ENCODE peak calls at places on chromosomes 1 and 21, in seven cellular contexts. One of them, this sample, is unnamed.

GRCh38 chr1:154992721-154993571 is 440 bp upstream of the LENEP start:
- DNase-seq in NCI-H1417: peak
- DNase-seq in stimulated activated CD8-positive, alpha-beta memory T cell treated with anti-CD3 and anti-CD28 coated beads, Interleukin-4, amount 100 ng/mL, for 4 hours: no peak
- DNase-seq in H54: no peak
- DNase-seq in WTC11: no peak
- DNase-seq in heart right ventricle: no peak
- DNase-seq in amniotic stem cell: no peak
- DNase-seq in this sample: no peak

GRCh38 chr1:114094675-114095074 is 59.0 kb downstream of the SYT6 start:
- DNase-seq in NCI-H1417: no peak
- DNase-seq in stimulated activated CD8-positive, alpha-beta memory T cell treated with anti-CD3 and anti-CD28 coated beads, Interleukin-4, amount 100 ng/mL, for 4 hours: no peak
- DNase-seq in H54: no peak
- DNase-seq in WTC11: no peak
- DNase-seq in heart right ventricle: no peak
- DNase-seq in amniotic stem cell: no peak
- DNase-seq in this sample: no peak

GRCh38 chr1:44472614-44473262 is 67.7 kb downstream of the RNF220 start:
- DNase-seq in NCI-H1417: no peak
- DNase-seq in stimulated activated CD8-positive, alpha-beta memory T cell treated with anti-CD3 and anti-CD28 coated beads, Interleukin-4, amount 100 ng/mL, for 4 hours: no peak
- DNase-seq in H54: no peak
- DNase-seq in WTC11: no peak
- DNase-seq in heart right ventricle: no peak
- DNase-seq in amniotic stem cell: no peak
- DNase-seq in this sample: no peak

GRCh38 chr1:54436826-54437225 is 30.6 kb upstream of the SSBP3 start:
- DNase-seq in NCI-H1417: no peak
- DNase-seq in stimulated activated CD8-positive, alpha-beta memory T cell treated with anti-CD3 and anti-CD28 coated beads, Interleukin-4, amount 100 ng/mL, for 4 hours: no peak
- DNase-seq in H54: no peak
- DNase-seq in WTC11: no peak
- DNase-seq in heart right ventricle: no peak
- DNase-seq in amniotic stem cell: no peak
- DNase-seq in this sample: no peak

GRCh38 chr1:94246692-94247145 is 9.3 kb upstream of the ARHGAP29 start:
- DNase-seq in NCI-H1417: no peak
- DNase-seq in stimulated activated CD8-positive, alpha-beta memory T cell treated with anti-CD3 and anti-CD28 coated beads, Interleukin-4, amount 100 ng/mL, for 4 hours: no peak
- DNase-seq in H54: no peak
- DNase-seq in WTC11: no peak
- DNase-seq in heart right ventricle: no peak
- DNase-seq in amniotic stem cell: no peak
- DNase-seq in this sample: no peak

GRCh38 chr1:63487336-63488065 is 35.5 kb downstream of the ITGB3BP start:
- DNase-seq in NCI-H1417: peak
- DNase-seq in stimulated activated CD8-positive, alpha-beta memory T cell treated with anti-CD3 and anti-CD28 coated beads, Interleukin-4, amount 100 ng/mL, for 4 hours: no peak
- DNase-seq in H54: no peak
- DNase-seq in WTC11: no peak
- DNase-seq in heart right ventricle: no peak
- DNase-seq in amniotic stem cell: no peak
- DNase-seq in this sample: no peak

GRCh38 chr1:92662048-92662447 is 122.9 kb downstream of the EVI5 start:
- DNase-seq in NCI-H1417: no peak
- DNase-seq in stimulated activated CD8-positive, alpha-beta memory T cell treated with anti-CD3 and anti-CD28 coated beads, Interleukin-4, amount 100 ng/mL, for 4 hours: no peak
- DNase-seq in H54: no peak
- DNase-seq in WTC11: no peak
- DNase-seq in heart right ventricle: no peak
- DNase-seq in amniotic stem cell: no peak
- DNase-seq in this sample: no peak

GRCh38 chr1:53601867-53602266 is 137.1 kb downstream of the GLIS1 start:
- DNase-seq in NCI-H1417: no peak
- DNase-seq in stimulated activated CD8-positive, alpha-beta memory T cell treated with anti-CD3 and anti-CD28 coated beads, Interleukin-4, amount 100 ng/mL, for 4 hours: no peak
- DNase-seq in H54: no peak
- DNase-seq in WTC11: no peak
- DNase-seq in heart right ventricle: no peak
- DNase-seq in amniotic stem cell: no peak
- DNase-seq in this sample: no peak

GRCh38 chr1:85048296-85049064 is at the start of gene MCOLN3:
- DNase-seq in NCI-H1417: peak
- DNase-seq in stimulated activated CD8-positive, alpha-beta memory T cell treated with anti-CD3 and anti-CD28 coated beads, Interleukin-4, amount 100 ng/mL, for 4 hours: no peak
- DNase-seq in H54: peak
- DNase-seq in WTC11: peak
- DNase-seq in heart right ventricle: peak
- DNase-seq in amniotic stem cell: no peak
- DNase-seq in this sample: peak

GRCh38 chr1:109151146-109151545 is 37.2 kb downstream of the ELAPOR1 start:
- DNase-seq in NCI-H1417: peak
- DNase-seq in stimulated activated CD8-positive, alpha-beta memory T cell treated with anti-CD3 and anti-CD28 coated beads, Interleukin-4, amount 100 ng/mL, for 4 hours: no peak
- DNase-seq in H54: peak
- DNase-seq in WTC11: peak
- DNase-seq in heart right ventricle: peak
- DNase-seq in amniotic stem cell: peak
- DNase-seq in this sample: peak

GRCh38 chr1:204359474-204360255 is at the start of gene PLEKHA6:
- DNase-seq in NCI-H1417: peak
- DNase-seq in stimulated activated CD8-positive, alpha-beta memory T cell treated with anti-CD3 and anti-CD28 coated beads, Interleukin-4, amount 100 ng/mL, for 4 hours: no peak
- DNase-seq in H54: no peak
- DNase-seq in WTC11: no peak
- DNase-seq in heart right ventricle: peak
- DNase-seq in amniotic stem cell: peak
- DNase-seq in this sample: peak

GRCh38 chr1:54347955-54348699 is 58.1 kb downstream of the SSBP3 start:
- DNase-seq in NCI-H1417: peak
- DNase-seq in stimulated activated CD8-positive, alpha-beta memory T cell treated with anti-CD3 and anti-CD28 coated beads, Interleukin-4, amount 100 ng/mL, for 4 hours: no peak
- DNase-seq in H54: no peak
- DNase-seq in WTC11: no peak
- DNase-seq in heart right ventricle: no peak
- DNase-seq in amniotic stem cell: no peak
- DNase-seq in this sample: no peak

GRCh38 chr1:18557621-18558465 is 72.8 kb upstream of the PAX7 start:
- DNase-seq in NCI-H1417: peak
- DNase-seq in stimulated activated CD8-positive, alpha-beta memory T cell treated with anti-CD3 and anti-CD28 coated beads, Interleukin-4, amount 100 ng/mL, for 4 hours: no peak
- DNase-seq in H54: no peak
- DNase-seq in WTC11: peak
- DNase-seq in heart right ventricle: no peak
- DNase-seq in amniotic stem cell: no peak
- DNase-seq in this sample: peak

GRCh38 chr1:211610779-211611556 is 32.0 kb upstream of the SLC30A1 start:
- DNase-seq in NCI-H1417: no peak
- DNase-seq in stimulated activated CD8-positive, alpha-beta memory T cell treated with anti-CD3 and anti-CD28 coated beads, Interleukin-4, amount 100 ng/mL, for 4 hours: no peak
- DNase-seq in H54: no peak
- DNase-seq in WTC11: no peak
- DNase-seq in heart right ventricle: no peak
- DNase-seq in amniotic stem cell: no peak
- DNase-seq in this sample: no peak

GRCh38 chr1:71919812-71920509 is 362.4 kb downstream of the NEGR1 start:
- DNase-seq in NCI-H1417: peak
- DNase-seq in stimulated activated CD8-positive, alpha-beta memory T cell treated with anti-CD3 and anti-CD28 coated beads, Interleukin-4, amount 100 ng/mL, for 4 hours: no peak
- DNase-seq in H54: no peak
- DNase-seq in WTC11: no peak
- DNase-seq in heart right ventricle: no peak
- DNase-seq in amniotic stem cell: no peak
- DNase-seq in this sample: peak

GRCh38 chr1:85276290-85277026 is at the start of gene BCL10:
- DNase-seq in NCI-H1417: peak
- DNase-seq in stimulated activated CD8-positive, alpha-beta memory T cell treated with anti-CD3 and anti-CD28 coated beads, Interleukin-4, amount 100 ng/mL, for 4 hours: peak
- DNase-seq in H54: peak
- DNase-seq in WTC11: peak
- DNase-seq in heart right ventricle: peak
- DNase-seq in amniotic stem cell: peak
- DNase-seq in this sample: peak

GRCh38 chr1:205777994-205778393 is 2.7 kb upstream of the RAB29 start:
- DNase-seq in NCI-H1417: no peak
- DNase-seq in stimulated activated CD8-positive, alpha-beta memory T cell treated with anti-CD3 and anti-CD28 coated beads, Interleukin-4, amount 100 ng/mL, for 4 hours: no peak
- DNase-seq in H54: no peak
- DNase-seq in WTC11: no peak
- DNase-seq in heart right ventricle: no peak
- DNase-seq in amniotic stem cell: no peak
- DNase-seq in this sample: no peak

GRCh38 chr1:16204216-16204615 is 8.2 kb downstream of the ARHGEF19 start:
- DNase-seq in NCI-H1417: no peak
- DNase-seq in stimulated activated CD8-positive, alpha-beta memory T cell treated with anti-CD3 and anti-CD28 coated beads, Interleukin-4, amount 100 ng/mL, for 4 hours: no peak
- DNase-seq in H54: no peak
- DNase-seq in WTC11: no peak
- DNase-seq in heart right ventricle: no peak
- DNase-seq in amniotic stem cell: no peak
- DNase-seq in this sample: no peak

GRCh38 chr21:43361493-43362296 is 65.2 kb downstream of the SIK1 start:
- DNase-seq in NCI-H1417: no peak
- DNase-seq in stimulated activated CD8-positive, alpha-beta memory T cell treated with anti-CD3 and anti-CD28 coated beads, Interleukin-4, amount 100 ng/mL, for 4 hours: peak
- DNase-seq in H54: no peak
- DNase-seq in WTC11: no peak
- DNase-seq in heart right ventricle: peak
- DNase-seq in amniotic stem cell: no peak
- DNase-seq in this sample: no peak

GRCh38 chr1:19432943-19433609 is 52.3 kb downstream of the CAPZB start:
- DNase-seq in NCI-H1417: peak
- DNase-seq in stimulated activated CD8-positive, alpha-beta memory T cell treated with anti-CD3 and anti-CD28 coated beads, Interleukin-4, amount 100 ng/mL, for 4 hours: no peak
- DNase-seq in H54: no peak
- DNase-seq in WTC11: no peak
- DNase-seq in heart right ventricle: no peak
- DNase-seq in amniotic stem cell: no peak
- DNase-seq in this sample: no peak

GRCh38 chr1:18556364-18556763 is 74.3 kb upstream of the PAX7 start:
- DNase-seq in NCI-H1417: no peak
- DNase-seq in stimulated activated CD8-positive, alpha-beta memory T cell treated with anti-CD3 and anti-CD28 coated beads, Interleukin-4, amount 100 ng/mL, for 4 hours: no peak
- DNase-seq in H54: no peak
- DNase-seq in WTC11: no peak
- DNase-seq in heart right ventricle: no peak
- DNase-seq in amniotic stem cell: no peak
- DNase-seq in this sample: peak

GRCh38 chr1:94050263-94050662 is 70.7 kb downstream of the ABCA4 start:
- DNase-seq in NCI-H1417: no peak
- DNase-seq in stimulated activated CD8-positive, alpha-beta memory T cell treated with anti-CD3 and anti-CD28 coated beads, Interleukin-4, amount 100 ng/mL, for 4 hours: no peak
- DNase-seq in H54: no peak
- DNase-seq in WTC11: no peak
- DNase-seq in heart right ventricle: no peak
- DNase-seq in amniotic stem cell: no peak
- DNase-seq in this sample: no peak

GRCh38 chr1:97145321-97145956 is 423.9 kb downstream of the PTBP2 start:
- DNase-seq in NCI-H1417: peak
- DNase-seq in stimulated activated CD8-positive, alpha-beta memory T cell treated with anti-CD3 and anti-CD28 coated beads, Interleukin-4, amount 100 ng/mL, for 4 hours: no peak
- DNase-seq in H54: no peak
- DNase-seq in WTC11: no peak
- DNase-seq in heart right ventricle: no peak
- DNase-seq in amniotic stem cell: peak
- DNase-seq in this sample: peak

GRCh38 chr1:78003070-78003751 is 1.5 kb upstream of the DNAJB4 start:
- DNase-seq in NCI-H1417: peak
- DNase-seq in stimulated activated CD8-positive, alpha-beta memory T cell treated with anti-CD3 and anti-CD28 coated beads, Interleukin-4, amount 100 ng/mL, for 4 hours: no peak
- DNase-seq in H54: no peak
- DNase-seq in WTC11: no peak
- DNase-seq in heart right ventricle: no peak
- DNase-seq in amniotic stem cell: no peak
- DNase-seq in this sample: no peak

GRCh38 chr1:153805042-153805745 is 30.0 kb downstream of the SLC27A3 start:
- DNase-seq in NCI-H1417: no peak
- DNase-seq in stimulated activated CD8-positive, alpha-beta memory T cell treated with anti-CD3 and anti-CD28 coated beads, Interleukin-4, amount 100 ng/mL, for 4 hours: peak
- DNase-seq in H54: peak
- DNase-seq in WTC11: no peak
- DNase-seq in heart right ventricle: no peak
- DNase-seq in amniotic stem cell: peak
- DNase-seq in this sample: no peak

GRCh38 chr1:4119516-4120220 is 219.6 kb upstream of the C1orf174 start:
- DNase-seq in NCI-H1417: no peak
- DNase-seq in stimulated activated CD8-positive, alpha-beta memory T cell treated with anti-CD3 and anti-CD28 coated beads, Interleukin-4, amount 100 ng/mL, for 4 hours: no peak
- DNase-seq in H54: no peak
- DNase-seq in WTC11: no peak
- DNase-seq in heart right ventricle: no peak
- DNase-seq in amniotic stem cell: no peak
- DNase-seq in this sample: no peak

GRCh38 chr1:38326135-38326534 is 279.5 kb upstream of the POU3F1 start:
- DNase-seq in NCI-H1417: no peak
- DNase-seq in stimulated activated CD8-positive, alpha-beta memory T cell treated with anti-CD3 and anti-CD28 coated beads, Interleukin-4, amount 100 ng/mL, for 4 hours: no peak
- DNase-seq in H54: no peak
- DNase-seq in WTC11: no peak
- DNase-seq in heart right ventricle: no peak
- DNase-seq in amniotic stem cell: no peak
- DNase-seq in this sample: no peak

GRCh38 chr1:236089046-236089773 is 24.3 kb upstream of the NID1 start:
- DNase-seq in NCI-H1417: no peak
- DNase-seq in stimulated activated CD8-positive, alpha-beta memory T cell treated with anti-CD3 and anti-CD28 coated beads, Interleukin-4, amount 100 ng/mL, for 4 hours: no peak
- DNase-seq in H54: no peak
- DNase-seq in WTC11: no peak
- DNase-seq in heart right ventricle: no peak
- DNase-seq in amniotic stem cell: no peak
- DNase-seq in this sample: no peak

GRCh38 chr1:214136336-214136735 is 144.6 kb upstream of the SMYD2 start:
- DNase-seq in NCI-H1417: no peak
- DNase-seq in stimulated activated CD8-positive, alpha-beta memory T cell treated with anti-CD3 and anti-CD28 coated beads, Interleukin-4, amount 100 ng/mL, for 4 hours: no peak
- DNase-seq in H54: no peak
- DNase-seq in WTC11: no peak
- DNase-seq in heart right ventricle: no peak
- DNase-seq in amniotic stem cell: no peak
- DNase-seq in this sample: no peak

GRCh38 chr1:228939001-228939691 is 203.9 kb downstream of the RHOU start:
- DNase-seq in NCI-H1417: no peak
- DNase-seq in stimulated activated CD8-positive, alpha-beta memory T cell treated with anti-CD3 and anti-CD28 coated beads, Interleukin-4, amount 100 ng/mL, for 4 hours: no peak
- DNase-seq in H54: no peak
- DNase-seq in WTC11: no peak
- DNase-seq in heart right ventricle: no peak
- DNase-seq in amniotic stem cell: no peak
- DNase-seq in this sample: no peak

GRCh38 chr1:23793861-23794731 is 3.2 kb downstream of the LYPLA2 start:
- DNase-seq in NCI-H1417: no peak
- DNase-seq in stimulated activated CD8-positive, alpha-beta memory T cell treated with anti-CD3 and anti-CD28 coated beads, Interleukin-4, amount 100 ng/mL, for 4 hours: no peak
- DNase-seq in H54: no peak
- DNase-seq in WTC11: no peak
- DNase-seq in heart right ventricle: no peak
- DNase-seq in amniotic stem cell: no peak
- DNase-seq in this sample: no peak

GRCh38 chr1:1629430-1630190 is 2.4 kb upstream of the MMP23B start:
- DNase-seq in NCI-H1417: no peak
- DNase-seq in stimulated activated CD8-positive, alpha-beta memory T cell treated with anti-CD3 and anti-CD28 coated beads, Interleukin-4, amount 100 ng/mL, for 4 hours: peak
- DNase-seq in H54: no peak
- DNase-seq in WTC11: peak
- DNase-seq in heart right ventricle: peak
- DNase-seq in amniotic stem cell: no peak
- DNase-seq in this sample: no peak

GRCh38 chr1:53542551-53542950 is 83.4 kb downstream of the DMRTB1 start:
- DNase-seq in NCI-H1417: no peak
- DNase-seq in stimulated activated CD8-positive, alpha-beta memory T cell treated with anti-CD3 and anti-CD28 coated beads, Interleukin-4, amount 100 ng/mL, for 4 hours: no peak
- DNase-seq in H54: no peak
- DNase-seq in WTC11: no peak
- DNase-seq in heart right ventricle: peak
- DNase-seq in amniotic stem cell: no peak
- DNase-seq in this sample: no peak

GRCh38 chr1:227869281-227869842 is 53.9 kb downstream of the PRSS38 start:
- DNase-seq in NCI-H1417: no peak
- DNase-seq in stimulated activated CD8-positive, alpha-beta memory T cell treated with anti-CD3 and anti-CD28 coated beads, Interleukin-4, amount 100 ng/mL, for 4 hours: no peak
- DNase-seq in H54: no peak
- DNase-seq in WTC11: no peak
- DNase-seq in heart right ventricle: no peak
- DNase-seq in amniotic stem cell: no peak
- DNase-seq in this sample: no peak

GRCh38 chr1:20891091-20891490 is 104.0 kb upstream of the HP1BP3 start:
- DNase-seq in NCI-H1417: no peak
- DNase-seq in stimulated activated CD8-positive, alpha-beta memory T cell treated with anti-CD3 and anti-CD28 coated beads, Interleukin-4, amount 100 ng/mL, for 4 hours: no peak
- DNase-seq in H54: no peak
- DNase-seq in WTC11: no peak
- DNase-seq in heart right ventricle: no peak
- DNase-seq in amniotic stem cell: no peak
- DNase-seq in this sample: no peak

GRCh38 chr1:61120307-61120840 is 38.0 kb downstream of the NFIA start:
- DNase-seq in NCI-H1417: no peak
- DNase-seq in stimulated activated CD8-positive, alpha-beta memory T cell treated with anti-CD3 and anti-CD28 coated beads, Interleukin-4, amount 100 ng/mL, for 4 hours: no peak
- DNase-seq in H54: no peak
- DNase-seq in WTC11: no peak
- DNase-seq in heart right ventricle: no peak
- DNase-seq in amniotic stem cell: no peak
- DNase-seq in this sample: no peak

GRCh38 chr1:116433283-116434257 is 60.5 kb downstream of the ATP1A1 start:
- DNase-seq in NCI-H1417: no peak
- DNase-seq in stimulated activated CD8-positive, alpha-beta memory T cell treated with anti-CD3 and anti-CD28 coated beads, Interleukin-4, amount 100 ng/mL, for 4 hours: no peak
- DNase-seq in H54: no peak
- DNase-seq in WTC11: no peak
- DNase-seq in heart right ventricle: peak
- DNase-seq in amniotic stem cell: no peak
- DNase-seq in this sample: peak